ENCODE peak calls at places on chromosome 18, in four cellular contexts. E is gastrocnemius medialis, M is prostate gland, B is tibial nerve. Y is an unnamed sample.

GRCh38 chr18:63979409-63979908 is 9.6 kb downstream of the SERPINB8 start:
- DNase-seq in E (peak; percentile 9), M (peak; percentile 65), B (peak; percentile 75), Y (no peak)

GRCh38 chr18:2223859-2224258 is 347.4 kb downstream of the METTL4 start:
- DNase-seq in E (no peak), M (no peak), B (peak; percentile 33), Y (no peak)

GRCh38 chr18:42229211-42230210 is 274.5 kb downstream of the PIK3C3 start:
- DNase-seq in E (no peak), M (no peak), B (no peak), Y (no peak)

GRCh38 chr18:3624818-3625716 is 175.1 kb downstream of the TGIF1 start:
- DNase-seq in E (no peak), M (no peak), B (peak; percentile 35), Y (no peak)

GRCh38 chr18:33210575-33211189 is 229.8 kb downstream of the CCDC178 start:
- DNase-seq in E (no peak), M (no peak), B (no peak), Y (no peak)

GRCh38 chr18:74388227-74388626 is 68.9 kb downstream of the DIPK1C start:
- DNase-seq in E (no peak), M (no peak), B (no peak), Y (no peak)

GRCh38 chr18:78659748-78660147 is 319.9 kb upstream of the SALL3 start:
- DNase-seq in E (no peak), M (peak; percentile 27), B (no peak), Y (no peak)

GRCh38 chr18:36809590-36810381 is 19.0 kb downstream of the TPGS2 start:
- DNase-seq in E (peak; percentile 17), M (peak; percentile 35), B (no peak), Y (no peak)

GRCh38 chr18:5729983-5730699 is 165.2 kb downstream of the TMEM200C start:
- DNase-seq in E (peak; percentile 2), M (no peak), B (peak; percentile 23), Y (no peak)

GRCh38 chr18:63339920-63340484 is 20.4 kb upstream of the BCL2 start:
- DNase-seq in E (no peak), M (no peak), B (peak; percentile 54), Y (no peak)

GRCh38 chr18:28013064-28013463 is 163.9 kb downstream of the CDH2 start:
- DNase-seq in E (no peak), M (no peak), B (no peak), Y (no peak)

GRCh38 chr18:44592639-44593038 is 88.0 kb upstream of the SETBP1 start:
- DNase-seq in E (no peak), M (no peak), B (no peak), Y (no peak)

GRCh38 chr18:25503567-25504081 is 151.7 kb upstream of the ZNF521 start:
- DNase-seq in E (peak; percentile 41), M (peak; percentile 28), B (peak; percentile 71), Y (no peak)

GRCh38 chr18:50793641-50794565 is 25.9 kb downstream of the MRO start:
- DNase-seq in E (no peak), M (no peak), B (no peak), Y (no peak)

GRCh38 chr18:50788284-50788683 is 31.5 kb downstream of the MRO start:
- DNase-seq in E (no peak), M (no peak), B (no peak), Y (no peak)

GRCh38 chr18:50792885-50793284 is 26.9 kb downstream of the MRO start:
- DNase-seq in E (no peak), M (no peak), B (no peak), Y (no peak)

GRCh38 chr18:50790956-50791355 is 28.9 kb downstream of the MRO start:
- DNase-seq in E (no peak), M (no peak), B (no peak), Y (no peak)

DNA sequence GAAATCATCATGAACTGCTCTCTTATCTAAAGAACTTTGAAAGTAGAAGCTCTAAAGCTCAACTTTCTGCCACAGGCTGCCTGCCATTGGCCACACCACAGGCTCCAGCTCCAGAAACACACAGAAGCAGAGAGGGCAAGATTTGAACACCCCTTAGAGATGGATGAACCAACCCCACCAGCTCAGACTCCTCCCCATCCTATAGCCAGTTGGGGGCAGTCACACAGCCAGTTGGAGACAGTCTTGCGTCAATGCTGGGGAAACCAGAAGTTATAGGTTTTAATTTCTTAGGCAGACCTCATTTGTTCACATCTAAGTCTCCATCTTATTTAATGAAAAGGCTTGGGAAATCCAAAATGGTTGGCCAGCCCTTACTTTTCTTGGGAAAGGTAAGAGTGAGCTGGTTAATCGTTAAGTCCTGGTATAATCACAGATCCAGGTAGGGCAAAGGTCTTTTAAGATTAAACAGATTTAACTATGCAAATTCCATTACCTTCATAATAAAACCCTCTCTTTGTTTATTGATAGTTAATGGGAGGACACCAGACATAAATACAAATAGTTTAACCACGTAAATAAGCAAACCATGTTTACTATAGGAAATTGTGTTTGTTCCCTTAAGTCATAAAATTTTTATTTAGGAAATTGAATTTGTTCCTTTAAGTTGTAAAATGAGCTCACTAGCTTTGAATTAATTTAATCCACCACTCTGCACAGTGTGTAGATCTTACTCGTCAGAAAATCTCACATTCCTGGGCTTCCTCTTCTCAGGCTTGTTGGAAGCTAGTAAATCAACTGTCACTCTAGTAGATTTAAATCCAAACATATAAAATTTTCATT is 28.0 kb downstream of the MRO start:
- DNase-seq in E (no peak), M (no peak), B (no peak), Y (no peak)
- H3K27ac ChIP-seq in E (no peak overlapping the region), M (no peak overlapping the region), B (no peak overlapping the region), Y (no peak overlapping the region)

GRCh38 chr18:13464432-13465125 is 246.0 kb downstream of the LDLRAD4 start:
- DNase-seq in E (peak; percentile 23), M (no peak), B (peak; percentile 28), Y (peak; percentile 20)
- TF ChIP-seq POLR2A in E (no peak), M (no peak), B (no peak), Y (no peak)

DNA sequence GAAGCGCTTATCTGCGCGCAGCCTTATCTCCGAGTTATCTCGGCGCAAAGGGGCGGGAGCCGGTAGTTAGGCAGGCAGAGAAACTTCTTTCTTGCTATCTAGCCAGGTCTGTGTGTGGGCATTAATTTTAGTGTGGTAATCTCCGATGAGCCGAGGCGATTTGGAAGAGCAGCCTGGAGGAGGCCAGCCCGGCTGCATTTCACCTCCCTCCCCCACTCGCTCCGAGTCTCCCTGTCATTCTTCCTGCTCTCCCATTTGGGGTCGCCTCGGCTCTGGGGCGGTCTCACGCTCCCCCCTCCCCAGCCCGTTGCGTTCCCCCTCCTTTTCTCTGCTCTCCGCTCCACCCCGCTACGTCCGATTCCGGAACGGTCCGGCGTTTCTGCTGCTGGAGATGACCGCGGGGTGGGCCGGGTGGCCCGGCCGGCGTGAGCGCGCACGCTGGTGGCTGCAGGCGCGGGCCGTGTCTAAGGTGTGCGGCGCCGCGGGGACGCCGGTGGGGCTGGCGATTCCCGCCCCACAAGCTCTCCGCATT is 566 bp downstream of the GATA6 start:
- DNase-seq in E (no peak), M (no peak), B (no peak), Y (no peak)
- H3K27me3 ChIP-seq in E (peaks cover 84% of the 10 kb centered on the region), M (peaks cover 27% of the 10 kb centered on the region), B (peaks cover 95% of the 10 kb centered on the region), Y (peaks cover 50% of the 10 kb centered on the region)

GRCh38 chr18:23867011-23867410 is 147.5 kb upstream of the TTC39C start:
- DNase-seq in E (no peak), M (no peak), B (no peak), Y (no peak)
- H3K27ac ChIP-seq in E (no peak overlapping the region), M (no peak overlapping the region), B (no peak overlapping the region), Y (no peak overlapping the region)

GRCh38 chr18:59848002-59848401 is 51.8 kb upstream of the PMAIP1 start:
- DNase-seq in E (no peak), M (no peak), B (no peak), Y (no peak)

GRCh38 chr18:59852548-59852947 is 47.2 kb upstream of the PMAIP1 start:
- DNase-seq in E (no peak), M (no peak), B (no peak), Y (no peak)

GRCh38 chr18:59851784-59852399 is 47.9 kb upstream of the PMAIP1 start:
- DNase-seq in E (no peak), M (peak; percentile 12), B (no peak), Y (no peak)

DNA sequence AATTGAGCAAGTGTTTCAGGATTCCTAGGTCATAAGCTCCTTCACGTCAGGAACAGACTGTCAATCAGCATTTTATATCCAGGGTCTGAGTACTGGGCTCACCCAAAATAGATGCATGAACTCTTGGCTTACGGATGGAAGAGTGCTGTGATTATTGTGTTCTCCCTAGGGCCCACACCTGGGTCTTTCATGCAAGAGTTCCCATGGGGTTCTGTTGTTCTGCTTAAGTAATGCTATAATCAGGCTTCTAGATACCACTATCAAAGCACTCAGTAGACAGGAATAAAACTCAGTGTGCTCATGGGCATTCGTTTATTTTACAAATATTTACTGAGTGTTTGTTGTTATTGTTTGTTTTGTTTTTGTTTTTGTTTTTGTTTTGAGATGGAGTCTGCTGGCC is 46.4 kb upstream of the PMAIP1 start:
- DNase-seq in E (no peak), M (no peak), B (no peak), Y (no peak)
- TF ChIP-seq POLR2A in E (no peak), M (no peak), B (no peak), Y (no peak)

DNA sequence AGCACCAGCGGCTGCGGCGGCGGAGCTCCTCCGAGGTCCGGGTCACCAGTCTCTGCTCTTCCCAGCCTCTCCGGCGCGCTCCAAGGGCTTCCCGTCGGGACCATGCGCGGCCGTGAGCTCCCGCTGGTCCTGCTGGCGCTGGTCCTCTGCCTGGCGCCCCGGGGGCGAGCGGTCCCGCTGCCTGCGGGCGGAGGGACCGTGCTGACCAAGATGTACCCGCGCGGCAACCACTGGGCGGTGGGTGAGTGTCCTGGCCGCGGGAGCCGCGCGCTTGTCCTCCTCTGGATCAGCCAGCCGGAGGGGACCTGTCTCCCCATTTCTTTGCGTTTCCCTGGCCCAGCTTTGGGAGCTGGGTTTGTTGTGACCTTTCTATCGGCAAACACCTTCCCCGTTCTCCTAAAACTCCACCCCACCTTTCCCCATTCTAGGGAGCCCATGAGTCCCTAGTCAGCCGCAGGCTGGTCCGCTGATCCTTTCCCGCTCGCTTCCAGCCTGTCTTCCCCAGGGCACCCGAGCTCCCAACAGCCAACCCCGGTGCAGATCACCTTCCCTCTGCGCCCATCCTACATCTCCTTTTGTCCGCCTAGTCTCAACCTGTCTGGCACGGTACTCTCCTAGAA is 316 bp downstream of the GRP start:
- DNase-seq in E (no peak), M (no peak), B (no peak), Y (no peak)
- H3K27me3 ChIP-seq in E (peaks cover 35% of the 10 kb centered on the region), M (peaks cover 10% of the 10 kb centered on the region), B (peaks cover 65% of the 10 kb centered on the region), Y (peaks cover 13% of the 10 kb centered on the region)

Y was measured in esophagus squamous epithelium.